ENCODE peak calls at places on chromosomes 16 and 17, in four cellular contexts. I is GM19239; W is NCI-H748 treated with DMSO at 0.1 percent for 48 hours; N is CD8-positive, alpha-beta T cell. A is an unnamed sample.

GRCh38 chr17:2656293-2656692 is 55.3 kb downstream of the CLUH start:
- DNase-seq in N (no peak), W (no peak), I (no peak), A (no peak)

GRCh38 chr17:19357351-19358140 is 5.0 kb downstream of the B9D1 start:
- DNase-seq in N (no peak), W (no peak), I (no peak), A (no peak)

GRCh38 chr16:71185366-71185765 is 45.2 kb downstream of the HYDIN start:
- DNase-seq in I (no peak), N (no peak), W (no peak), A (no peak)

GRCh38 chr16:59698341-59698979 is 964.3 kb upstream of the GOT2 start:
- DNase-seq in I (no peak), N (no peak), W (no peak), A (no peak)

GRCh38 chr16:2904100-2904921 is 7.4 kb upstream of the FLYWCH1 start:
- DNase-seq in I (peak), W (peak), N (peak), A (peak)

GRCh38 chr16:23539984-23540816 is 16.9 kb downstream of the EARS2 start:
- DNase-seq in W (no peak), I (no peak), N (no peak), A (no peak)

GRCh38 chr17:6780886-6781285 is 4.9 kb downstream of the FBXO39 start:
- DNase-seq in N (no peak), I (no peak), W (no peak), A (no peak)

GRCh38 chr17:80455328-80455710 is 21.1 kb downstream of the NPTX1 start:
- DNase-seq in N (no peak), W (no peak), I (peak), A (no peak)

GRCh38 chr16:70561623-70562022 is 38.0 kb downstream of the SF3B3 start:
- DNase-seq in N (no peak), W (no peak), I (no peak), A (no peak)

GRCh38 chr17:4136373-4136772 is 6.5 kb downstream of the ZZEF1 start:
- DNase-seq in I (no peak), N (no peak), W (no peak), A (no peak)

GRCh38 chr17:51046527-51047384 is 73.9 kb downstream of the SPAG9 start:
- DNase-seq in N (no peak), W (peak), I (no peak), A (no peak)

GRCh38 chr17:58956997-58957724 is 149.5 kb downstream of the TRIM37 start:
- DNase-seq in I (no peak), W (no peak), N (no peak), A (no peak)

GRCh38 chr16:29900102-29900887 is at the start of gene ASPHD1:
- DNase-seq in W (peak), I (peak), N (no peak), A (no peak)

GRCh38 chr16:15552507-15552906 is 90.4 kb downstream of the MARF1 start:
- DNase-seq in I (no peak), W (no peak), N (no peak), A (no peak)

GRCh38 chr17:21363776-21364642 is 12.1 kb upstream of the KCNJ12 start:
- DNase-seq in W (no peak), I (no peak), N (no peak), A (no peak)

GRCh38 chr16:29925173-29925804 is 737 bp downstream of the KCTD13 start:
- DNase-seq in I (no peak), N (no peak), W (no peak), A (no peak)

GRCh38 chr16:89847930-89848297 is 19.6 kb downstream of the SPIRE2 start:
- DNase-seq in N (no peak), W (no peak), I (no peak), A (no peak)

GRCh38 chr16:82801361-82801760 is 174.6 kb downstream of the CDH13 start:
- DNase-seq in W (no peak), N (no peak), I (no peak), A (no peak)

GRCh38 chr16:53775821-53776431 is 72.0 kb downstream of the FTO start:
- DNase-seq in N (no peak), W (peak), I (no peak), A (no peak)

GRCh38 chr16:66950971-66951790 is 9.9 kb upstream of the CES3 start:
- DNase-seq in N (no peak), W (no peak), I (no peak), A (no peak)

GRCh38 chr17:21452377-21453143 is 76.4 kb downstream of the KCNJ12 start:
- DNase-seq in W (no peak), N (peak), I (no peak), A (peak)

GRCh38 chr17:28086519-28086918 is 44.0 kb downstream of the NLK start:
- DNase-seq in I (no peak), N (no peak), W (no peak), A (no peak)